ENCODE peak calls at places on chromosomes 11 and 22, in seven cellular contexts. W is NAMALWA; Z is stimulated activated naive CD8-positive, alpha-beta T cell treated with anti-CD3 and anti-CD28 coated beads, Interleukin-15, Interleukin-2, amounts not matched to agents 100 U/mL and 50 U/mL, for 24 hours; Y is effector memory CD8-positive, alpha-beta T cell; L is mammary epithelial cell; J is NCI-H2107; I is kidney. V is an unnamed sample.

GRCh38 chr11:82556210-82556609 is 177.5 kb downstream of the FAM181B start:
- DNase-seq in W (no peak), Z (no peak), Y (no peak), L (no peak), J (no peak), I (no peak), V (no peak)

GRCh38 chr11:16883179-16883578 is 131.0 kb downstream of the PLEKHA7 start:
- DNase-seq in W (no peak), Z (no peak), Y (no peak), L (peak), J (peak), I (no peak), V (peak)

GRCh38 chr22:30115705-30116104 is 35.4 kb downstream of the HORMAD2 start:
- DNase-seq in W (no peak), Z (no peak), Y (no peak), L (peak), J (no peak), I (no peak), V (peak)

GRCh38 chr11:102799656-102800339 is 1.8 kb upstream of the MMP1 start:
- DNase-seq in W (no peak), Z (no peak), Y (no peak), L (no peak), J (no peak), I (no peak), V (no peak)

GRCh38 chr11:8683115-8683807 is 669 bp downstream of the RPL27A start:
- DNase-seq in W (no peak), Z (peak), Y (no peak), L (no peak), J (no peak), I (no peak), V (no peak)

GRCh38 chr22:28989912-28990311 is 71.7 kb downstream of the C22orf31 start:
- DNase-seq in W (no peak), Z (no peak), Y (no peak), L (no peak), J (no peak), I (no peak), V (no peak)

GRCh38 chr11:33892906-33893594 is 1.2 kb upstream of the LMO2 start:
- DNase-seq in W (no peak), Z (peak), Y (no peak), L (no peak), J (no peak), I (no peak), V (no peak)

GRCh38 chr22:37230673-37231405 is 13.2 kb downstream of the RAC2 start:
- DNase-seq in W (peak), Z (peak), Y (no peak), L (no peak), J (no peak), I (no peak), V (no peak)

GRCh38 chr11:111634981-111635705 is 32.9 kb downstream of the SIK2 start:
- DNase-seq in W (no peak), Z (no peak), Y (no peak), L (peak), J (no peak), I (no peak), V (peak)

GRCh38 chr22:44883011-44883421 is 126.8 kb downstream of the PHF21B start:
- DNase-seq in W (no peak), Z (no peak), Y (no peak), L (no peak), J (no peak), I (peak), V (no peak)

GRCh38 chr11:70333206-70333605 is 62.7 kb downstream of the PPFIA1 start:
- DNase-seq in W (no peak), Z (no peak), Y (no peak), L (no peak), J (no peak), I (no peak), V (no peak)

GRCh38 chr11:47003180-47003877 is 66.8 kb downstream of the CSTPP1 start:
- DNase-seq in W (peak), Z (peak), Y (no peak), L (no peak), J (no peak), I (no peak), V (no peak)

GRCh38 chr11:12173111-12173510 is 62.7 kb downstream of the MICAL2 start:
- DNase-seq in W (no peak), Z (no peak), Y (no peak), L (no peak), J (no peak), I (no peak), V (no peak)

GRCh38 chr11:1485504-1485885 is 1.1 kb downstream of the MOB2 start:
- DNase-seq in W (no peak), Z (no peak), Y (no peak), L (no peak), J (no peak), I (peak), V (no peak)

GRCh38 chr22:49350441-49351121 is 477.1 kb downstream of the BRD1 start:
- DNase-seq in W (peak), Z (no peak), Y (no peak), L (no peak), J (no peak), I (peak), V (no peak)

GRCh38 chr11:77081381-77081851 is 14.6 kb downstream of the CAPN5 start:
- DNase-seq in W (no peak), Z (no peak), Y (no peak), L (no peak), J (no peak), I (peak), V (no peak)

GRCh38 chr11:116647305-116648080 is 125.3 kb downstream of the BUD13 start:
- DNase-seq in W (no peak), Z (no peak), Y (no peak), L (no peak), J (no peak), I (no peak), V (no peak)

V was measured in bronchial epithelial cell.